ENCODE peak calls at places on chromosomes 3 and 15, in eight cellular contexts. L is HCT116, J is endothelial cell of umbilical vein, N is A549, T is K562, E is HepG2, K is GM12878, A is H1. G is an unnamed sample.
A peak's percentile ranks its signal among the peaks of the same experiment; 100 is the strongest.

GRCh38 chr3:71432044-71432970 is 151.2 kb downstream of the FOXP1 start:
- DNase-seq in L (no peak), J (no peak), N (no peak), T (no peak), E (no peak), K (no peak), A (no peak), G (no peak)

GRCh38 chr15:92429378-92430066 is 35.8 kb downstream of the ST8SIA2 start:
- DNase-seq in L (peak; percentile 18), J (peak; percentile 3), N (peak; percentile 81), T (peak; percentile 54), E (no peak), K (no peak), A (no peak), G (peak; percentile 48)

GRCh38 chr3:64443553-64444331 is 218.5 kb upstream of the PRICKLE2 start:
- DNase-seq in L (no peak), J (no peak), N (no peak), T (no peak), E (no peak), K (no peak), A (no peak), G (no peak)

GRCh38 chr3:10395196-10395595 is 74.3 kb upstream of the SEC13 start:
- DNase-seq in L (no peak), J (no peak), N (no peak), T (no peak), E (no peak), K (no peak), A (peak; percentile 34), G (no peak)

GRCh38 chr3:64575211-64575844 is 112.5 kb downstream of the ADAMTS9 start:
- DNase-seq in L (peak; percentile 13), J (peak; percentile 35), N (peak; percentile 25), T (peak; percentile 11), E (peak; percentile 7), K (no peak), A (no peak), G (peak; percentile 3)

GRCh38 chr3:171752329-171752728 is 58.0 kb downstream of the PLD1 start:
- DNase-seq in L (no peak), J (no peak), N (no peak), T (no peak), E (no peak), K (no peak), A (no peak), G (no peak)

GRCh38 chr15:98841419-98841970 is 166.1 kb downstream of the PGPEP1L start:
- DNase-seq in L (no peak), J (no peak), N (no peak), T (no peak), E (no peak), K (no peak), A (no peak), G (no peak)

GRCh38 chr3:151445283-151446001 is 15.4 kb downstream of the IGSF10 start:
- DNase-seq in L (no peak), J (no peak), N (no peak), T (no peak), E (no peak), K (no peak), A (no peak), G (peak; percentile 96)

GRCh38 chr15:57697588-57697987 is 8.9 kb upstream of the POLR2M start:
- DNase-seq in L (no peak), J (no peak), N (no peak), T (no peak), E (no peak), K (no peak), A (no peak), G (no peak)

GRCh38 chr3:67294341-67294740 is 296.2 kb downstream of the KBTBD8 start:
- DNase-seq in L (no peak), J (no peak), N (peak; percentile 1), T (no peak), E (peak; percentile 65), K (no peak), A (no peak), G (no peak)

GRCh38 chr3:188416041-188416440 is 262.1 kb downstream of the LPP start:
- DNase-seq in L (no peak), J (no peak), N (no peak), T (no peak), E (no peak), K (no peak), A (no peak), G (no peak)

GRCh38 chr3:4508048-4508981 is 15.2 kb downstream of the ITPR1 start:
- DNase-seq in L (no peak), J (no peak), N (no peak), T (peak; percentile 53), E (no peak), K (peak; percentile 95), A (no peak), G (no peak)

GRCh38 chr15:48086162-48086561 is 34.6 kb upstream of the SLC24A5 start:
- DNase-seq in L (no peak), J (no peak), N (no peak), T (no peak), E (no peak), K (no peak), A (no peak), G (no peak)

GRCh38 chr15:63946524-63947065 is 99.7 kb downstream of the DAPK2 start:
- DNase-seq in L (no peak), J (no peak), N (no peak), T (no peak), E (no peak), K (no peak), A (no peak), G (no peak)

GRCh38 chr3:126464494-126464893 is 11.2 kb downstream of the ZXDC start:
- DNase-seq in L (no peak), J (no peak), N (no peak), T (no peak), E (no peak), K (no peak), A (no peak), G (peak; percentile 40)

GRCh38 chr3:100802126-100802525 is 92.8 kb downstream of the TFG start:
- DNase-seq in L (no peak), J (no peak), N (no peak), T (no peak), E (no peak), K (no peak), A (no peak), G (no peak)

GRCh38 chr3:51357856-51358255 is 27.2 kb upstream of the MANF start:
- DNase-seq in L (no peak), J (no peak), N (no peak), T (no peak), E (no peak), K (no peak), A (no peak), G (no peak)

GRCh38 chr15:98723195-98723594 is 74.9 kb downstream of the IGF1R start:
- DNase-seq in L (no peak), J (no peak), N (no peak), T (no peak), E (no peak), K (no peak), A (no peak), G (no peak)

GRCh38 chr3:71111784-71112440 is 471.6 kb downstream of the FOXP1 start:
- DNase-seq in L (peak; percentile 4), J (peak; percentile 74), N (peak; percentile 79), T (no peak), E (peak; percentile 55), K (no peak), A (no peak), G (peak; percentile 46)

DNA sequence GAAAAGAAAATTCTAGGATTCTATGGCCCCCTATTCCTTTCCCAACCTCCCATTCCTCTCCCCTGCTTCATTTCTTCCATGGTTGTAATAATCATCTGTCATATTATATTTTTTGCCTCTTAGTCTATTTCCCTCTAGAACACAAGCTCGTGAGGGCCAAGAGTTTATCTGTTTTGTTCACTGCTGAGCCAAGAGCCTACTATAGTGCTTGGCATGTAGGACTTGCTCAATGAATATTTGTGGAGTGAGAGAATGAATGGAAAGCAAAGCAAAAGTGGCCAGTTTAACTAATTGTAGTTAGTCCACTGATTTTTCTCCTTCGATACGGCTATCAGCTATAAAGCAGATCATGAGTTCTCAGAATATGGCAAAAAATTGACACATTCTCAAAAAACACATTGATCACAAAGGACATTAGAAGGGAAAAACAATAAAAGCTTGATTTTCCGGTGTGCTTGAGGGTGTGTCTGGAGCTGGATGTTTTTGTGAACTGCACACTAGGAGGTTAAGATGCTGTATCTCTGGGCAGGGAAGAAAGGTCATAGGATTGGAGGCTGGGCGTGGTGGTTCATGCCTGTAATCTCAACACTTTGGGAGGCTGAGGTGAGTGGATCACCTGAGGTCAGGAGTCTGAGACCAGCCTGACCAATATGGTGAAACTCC is 25.0 kb upstream of the CTSH start:
- DNase-seq in L (no peak), J (no peak), N (no peak), T (no peak), E (no peak), K (no peak), A (no peak), G (no peak)
- TF ChIP-seq MAX in L (no peak), J (no peak), N (no peak), T (no peak), E (no peak), K (no peak), A (no peak), G (no peak)

GRCh38 chr15:75625542-75626347 is at the start of gene SNUPN:
- DNase-seq in L (peak; percentile 90), J (peak; percentile 89), N (peak; percentile 98), T (peak; percentile 95), E (peak; percentile 91), K (peak; percentile 87), A (peak; percentile 90), G (peak; percentile 99)
- TF ChIP-seq POLR2A in L (peak; percentile 87), J (peak; percentile 86), N (peak; percentile 90), T (peak; percentile 92), E (peak; percentile 76), K (peak; percentile 87), A (no peak), G (peak; percentile 87)

GRCh38 chr3:127791221-127791913 is 30.9 kb downstream of the MGLL start:
- DNase-seq in L (no peak), J (no peak), N (peak; percentile 59), T (peak; percentile 15), E (no peak), K (peak; percentile 41), A (no peak), G (peak; percentile 38)
- TF ChIP-seq CTCF in L (peak; percentile 41), J (peak; percentile 4), N (peak; percentile 30), T (no peak), E (peak; percentile 29), K (peak; percentile 58), A (peak; percentile 37), G (peak; percentile 18)

GRCh38 chr15:58842713-58843396 is 71.8 kb downstream of the MINDY2 start:
- DNase-seq in L (no peak), J (no peak), N (no peak), T (peak; percentile 16), E (no peak), K (peak; percentile 21), A (no peak), G (no peak)

GRCh38 chr15:58840048-58840447 is 68.9 kb downstream of the MINDY2 start:
- DNase-seq in L (no peak), J (peak; percentile 31), N (no peak), T (no peak), E (no peak), K (no peak), A (no peak), G (no peak)

GRCh38 chr15:58839485-58839884 is 68.4 kb downstream of the MINDY2 start:
- DNase-seq in L (no peak), J (no peak), N (peak; percentile 33), T (peak; percentile 12), E (peak; percentile 24), K (no peak), A (no peak), G (peak; percentile 31)
- TF ChIP-seq MAX in L (no peak), J (no peak), N (no peak), T (no peak), E (no peak), K (no peak), A (no peak), G (no peak)